ENCODE peak calls at places on chromosomes 7 and 10, in six cellular contexts. B is endothelial cell of umbilical vein, L is T1000, O is hepatic stellate cell, X is NCI-H1105 treated with DMSO at 0.1 percent for 48 hours, T is left ventricle myocardium inferior. Z is an unnamed sample.

GRCh38 chr7:43694399-43694748 is 34.9 kb downstream of the COA1 start:
- DNase-seq in L (no peak), T (no peak), B (no peak), O (peak), X (no peak), Z (no peak)

GRCh38 chr7:103637080-103637479 is 191.1 kb upstream of the SLC26A5 start:
- DNase-seq in O (peak), T (no peak), L (peak), B (peak), X (no peak), Z (no peak)

GRCh38 chr10:77165445-77166316 is 471.9 kb downstream of the KCNMA1 start:
- DNase-seq in T (no peak), L (peak), O (no peak), X (peak), B (peak), Z (peak)

GRCh38 chr7:74105992-74106391 is 22.4 kb downstream of the LIMK1 start:
- DNase-seq in T (no peak), L (no peak), O (no peak), B (no peak), X (no peak), Z (no peak)

GRCh38 chr7:157471259-157472125 is 134.7 kb downstream of the DNAJB6 start:
- DNase-seq in B (no peak), T (no peak), L (no peak), O (no peak), X (no peak), Z (no peak)

GRCh38 chr7:7956531-7957221 is 11.9 kb upstream of the GLCCI1 start:
- DNase-seq in O (peak), T (no peak), X (no peak), L (no peak), B (peak), Z (peak)

GRCh38 chr10:28077889-28078288 is 79.0 kb upstream of the ODAD2 start:
- DNase-seq in T (no peak), B (no peak), O (no peak), X (no peak), L (no peak), Z (no peak)

GRCh38 chr7:919924-920341 is 34.5 kb downstream of the ADAP1 start:
- DNase-seq in X (no peak), B (no peak), L (no peak), T (peak), O (no peak), Z (no peak)

GRCh38 chr7:73995330-73995729 is 32.6 kb upstream of the ELN start:
- DNase-seq in O (no peak), L (peak), X (no peak), B (no peak), T (no peak), Z (no peak)

Z was measured in NCI-H146.